ENCODE peak calls at places on chromosome 20, in five cellular contexts. One of them, this sample, is unnamed.
A peak's percentile ranks its signal among the peaks of the same experiment; 100 is the strongest.

GRCh38 chr20:24747015-24747712 is 201.9 kb upstream of the CST7 start:
- DNase-seq in left ventricle myocardium inferior: no peak
- DNase-seq in DMS79 treated with DMSO at 0.1 percent for 48 hours: peak; percentile 41
- DNase-seq in stimulated activated CD8-positive, alpha-beta memory T cell treated with anti-CD3 and anti-CD28 coated beads, Interleukin-4, amount 100 ng/mL, for 4 hours: no peak
- DNase-seq in germinal center: no peak
- DNase-seq in this sample: no peak

GRCh38 chr20:57977141-57977540 is 251.3 kb downstream of the ANKRD60 start:
- DNase-seq in left ventricle myocardium inferior: peak; percentile 27
- DNase-seq in DMS79 treated with DMSO at 0.1 percent for 48 hours: no peak
- DNase-seq in stimulated activated CD8-positive, alpha-beta memory T cell treated with anti-CD3 and anti-CD28 coated beads, Interleukin-4, amount 100 ng/mL, for 4 hours: no peak
- DNase-seq in germinal center: no peak
- DNase-seq in this sample: no peak

GRCh38 chr20:32941155-32941885 is 62.9 kb downstream of the SUN5 start:
- DNase-seq in left ventricle myocardium inferior: no peak
- DNase-seq in DMS79 treated with DMSO at 0.1 percent for 48 hours: no peak
- DNase-seq in stimulated activated CD8-positive, alpha-beta memory T cell treated with anti-CD3 and anti-CD28 coated beads, Interleukin-4, amount 100 ng/mL, for 4 hours: no peak
- DNase-seq in germinal center: no peak
- DNase-seq in this sample: no peak

GRCh38 chr20:48908661-48909316 is 12.7 kb upstream of the ARFGEF2 start:
- DNase-seq in left ventricle myocardium inferior: no peak
- DNase-seq in DMS79 treated with DMSO at 0.1 percent for 48 hours: no peak
- DNase-seq in stimulated activated CD8-positive, alpha-beta memory T cell treated with anti-CD3 and anti-CD28 coated beads, Interleukin-4, amount 100 ng/mL, for 4 hours: no peak
- DNase-seq in germinal center: no peak
- DNase-seq in this sample: no peak

GRCh38 chr20:61328906-61329558 is 77.0 kb downstream of the CDH4 start:
- DNase-seq in left ventricle myocardium inferior: no peak
- DNase-seq in DMS79 treated with DMSO at 0.1 percent for 48 hours: no peak
- DNase-seq in stimulated activated CD8-positive, alpha-beta memory T cell treated with anti-CD3 and anti-CD28 coated beads, Interleukin-4, amount 100 ng/mL, for 4 hours: no peak
- DNase-seq in germinal center: peak; percentile 59
- DNase-seq in this sample: no peak

GRCh38 chr20:1524004-1524403 is 32.8 kb upstream of the SIRPB2 start:
- DNase-seq in left ventricle myocardium inferior: no peak
- DNase-seq in DMS79 treated with DMSO at 0.1 percent for 48 hours: no peak
- DNase-seq in stimulated activated CD8-positive, alpha-beta memory T cell treated with anti-CD3 and anti-CD28 coated beads, Interleukin-4, amount 100 ng/mL, for 4 hours: no peak
- DNase-seq in germinal center: peak; percentile 42
- DNase-seq in this sample: no peak

GRCh38 chr20:3716195-3716834 is 3.9 kb upstream of the SIGLEC1 start:
- DNase-seq in left ventricle myocardium inferior: no peak
- DNase-seq in DMS79 treated with DMSO at 0.1 percent for 48 hours: no peak
- DNase-seq in stimulated activated CD8-positive, alpha-beta memory T cell treated with anti-CD3 and anti-CD28 coated beads, Interleukin-4, amount 100 ng/mL, for 4 hours: no peak
- DNase-seq in germinal center: peak; percentile 39
- DNase-seq in this sample: no peak

GRCh38 chr20:24682496-24683090 is 213.2 kb downstream of the SYNDIG1 start:
- DNase-seq in left ventricle myocardium inferior: no peak
- DNase-seq in DMS79 treated with DMSO at 0.1 percent for 48 hours: no peak
- DNase-seq in stimulated activated CD8-positive, alpha-beta memory T cell treated with anti-CD3 and anti-CD28 coated beads, Interleukin-4, amount 100 ng/mL, for 4 hours: no peak
- DNase-seq in germinal center: no peak
- DNase-seq in this sample: no peak

GRCh38 chr20:51345601-51346101 is 196.9 kb downstream of the NFATC2 start:
- DNase-seq in left ventricle myocardium inferior: no peak
- DNase-seq in DMS79 treated with DMSO at 0.1 percent for 48 hours: no peak
- DNase-seq in stimulated activated CD8-positive, alpha-beta memory T cell treated with anti-CD3 and anti-CD28 coated beads, Interleukin-4, amount 100 ng/mL, for 4 hours: no peak
- DNase-seq in germinal center: no peak
- DNase-seq in this sample: peak; percentile 99

GRCh38 chr20:2168946-2169345 is 67.3 kb downstream of the STK35 start:
- DNase-seq in left ventricle myocardium inferior: no peak
- DNase-seq in DMS79 treated with DMSO at 0.1 percent for 48 hours: no peak
- DNase-seq in stimulated activated CD8-positive, alpha-beta memory T cell treated with anti-CD3 and anti-CD28 coated beads, Interleukin-4, amount 100 ng/mL, for 4 hours: no peak
- DNase-seq in germinal center: no peak
- DNase-seq in this sample: no peak

GRCh38 chr20:20450461-20451027 is 82.6 kb downstream of the INSM1 start:
- DNase-seq in left ventricle myocardium inferior: peak; percentile 63
- DNase-seq in DMS79 treated with DMSO at 0.1 percent for 48 hours: no peak
- DNase-seq in stimulated activated CD8-positive, alpha-beta memory T cell treated with anti-CD3 and anti-CD28 coated beads, Interleukin-4, amount 100 ng/mL, for 4 hours: no peak
- DNase-seq in germinal center: no peak
- DNase-seq in this sample: no peak

GRCh38 chr20:57332105-57333089 is 2.8 kb downstream of the SPO11 start:
- DNase-seq in left ventricle myocardium inferior: no peak
- DNase-seq in DMS79 treated with DMSO at 0.1 percent for 48 hours: peak; percentile 42
- DNase-seq in stimulated activated CD8-positive, alpha-beta memory T cell treated with anti-CD3 and anti-CD28 coated beads, Interleukin-4, amount 100 ng/mL, for 4 hours: no peak
- DNase-seq in germinal center: no peak
- DNase-seq in this sample: no peak

GRCh38 chr20:13535627-13536026 is 103.1 kb downstream of the TASP1 start:
- DNase-seq in left ventricle myocardium inferior: no peak
- DNase-seq in DMS79 treated with DMSO at 0.1 percent for 48 hours: no peak
- DNase-seq in stimulated activated CD8-positive, alpha-beta memory T cell treated with anti-CD3 and anti-CD28 coated beads, Interleukin-4, amount 100 ng/mL, for 4 hours: no peak
- DNase-seq in germinal center: no peak
- DNase-seq in this sample: no peak

GRCh38 chr20:64080013-64080812 is at the start of gene OPRL1:
- DNase-seq in left ventricle myocardium inferior: no peak
- DNase-seq in DMS79 treated with DMSO at 0.1 percent for 48 hours: no peak
- DNase-seq in stimulated activated CD8-positive, alpha-beta memory T cell treated with anti-CD3 and anti-CD28 coated beads, Interleukin-4, amount 100 ng/mL, for 4 hours: no peak
- DNase-seq in germinal center: no peak
- DNase-seq in this sample: no peak

GRCh38 chr20:47493175-47493953 is 8.3 kb upstream of the NCOA3 start:
- DNase-seq in left ventricle myocardium inferior: peak; percentile 92
- DNase-seq in DMS79 treated with DMSO at 0.1 percent for 48 hours: peak; percentile 28
- DNase-seq in stimulated activated CD8-positive, alpha-beta memory T cell treated with anti-CD3 and anti-CD28 coated beads, Interleukin-4, amount 100 ng/mL, for 4 hours: peak; percentile 17
- DNase-seq in germinal center: no peak
- DNase-seq in this sample: peak; percentile 96

GRCh38 chr20:8557711-8558110 is 425.6 kb downstream of the PLCB1 start:
- DNase-seq in left ventricle myocardium inferior: no peak
- DNase-seq in DMS79 treated with DMSO at 0.1 percent for 48 hours: no peak
- DNase-seq in stimulated activated CD8-positive, alpha-beta memory T cell treated with anti-CD3 and anti-CD28 coated beads, Interleukin-4, amount 100 ng/mL, for 4 hours: no peak
- DNase-seq in germinal center: no peak
- DNase-seq in this sample: no peak

GRCh38 chr20:53578492-53579222 is 15.0 kb downstream of the ZNF217 start:
- DNase-seq in left ventricle myocardium inferior: no peak
- DNase-seq in DMS79 treated with DMSO at 0.1 percent for 48 hours: peak; percentile 64
- DNase-seq in stimulated activated CD8-positive, alpha-beta memory T cell treated with anti-CD3 and anti-CD28 coated beads, Interleukin-4, amount 100 ng/mL, for 4 hours: no peak
- DNase-seq in germinal center: peak; percentile 81
- DNase-seq in this sample: peak; percentile 100

GRCh38 chr20:41005361-41005729 is 23.3 kb upstream of the TOP1 start:
- DNase-seq in left ventricle myocardium inferior: peak; percentile 86
- DNase-seq in DMS79 treated with DMSO at 0.1 percent for 48 hours: peak; percentile 29
- DNase-seq in stimulated activated CD8-positive, alpha-beta memory T cell treated with anti-CD3 and anti-CD28 coated beads, Interleukin-4, amount 100 ng/mL, for 4 hours: no peak
- DNase-seq in germinal center: no peak
- DNase-seq in this sample: peak; percentile 90

GRCh38 chr20:13262701-13263335 is 41.7 kb downstream of the ISM1 start:
- DNase-seq in left ventricle myocardium inferior: no peak
- DNase-seq in DMS79 treated with DMSO at 0.1 percent for 48 hours: no peak
- DNase-seq in stimulated activated CD8-positive, alpha-beta memory T cell treated with anti-CD3 and anti-CD28 coated beads, Interleukin-4, amount 100 ng/mL, for 4 hours: no peak
- DNase-seq in germinal center: no peak
- DNase-seq in this sample: no peak

GRCh38 chr20:34907616-34908469 is 31.4 kb downstream of the ACSS2 start:
- DNase-seq in left ventricle myocardium inferior: peak; percentile 53
- DNase-seq in DMS79 treated with DMSO at 0.1 percent for 48 hours: peak; percentile 35
- DNase-seq in stimulated activated CD8-positive, alpha-beta memory T cell treated with anti-CD3 and anti-CD28 coated beads, Interleukin-4, amount 100 ng/mL, for 4 hours: no peak
- DNase-seq in germinal center: no peak
- DNase-seq in this sample: peak; percentile 91

GRCh38 chr20:47350181-47350550 is 6.3 kb downstream of the ZMYND8 start:
- DNase-seq in left ventricle myocardium inferior: no peak
- DNase-seq in DMS79 treated with DMSO at 0.1 percent for 48 hours: no peak
- DNase-seq in stimulated activated CD8-positive, alpha-beta memory T cell treated with anti-CD3 and anti-CD28 coated beads, Interleukin-4, amount 100 ng/mL, for 4 hours: no peak
- DNase-seq in germinal center: no peak
- DNase-seq in this sample: no peak

GRCh38 chr20:63101781-63102719 is 95.3 kb upstream of the BHLHE23 start:
- DNase-seq in left ventricle myocardium inferior: peak; percentile 19
- DNase-seq in DMS79 treated with DMSO at 0.1 percent for 48 hours: peak; percentile 61
- DNase-seq in stimulated activated CD8-positive, alpha-beta memory T cell treated with anti-CD3 and anti-CD28 coated beads, Interleukin-4, amount 100 ng/mL, for 4 hours: peak; percentile 46
- DNase-seq in germinal center: peak; percentile 33
- DNase-seq in this sample: peak; percentile 58

GRCh38 chr20:37524221-37524700 is 3.2 kb downstream of the NNAT start:
- DNase-seq in left ventricle myocardium inferior: no peak
- DNase-seq in DMS79 treated with DMSO at 0.1 percent for 48 hours: peak; percentile 29
- DNase-seq in stimulated activated CD8-positive, alpha-beta memory T cell treated with anti-CD3 and anti-CD28 coated beads, Interleukin-4, amount 100 ng/mL, for 4 hours: no peak
- DNase-seq in germinal center: no peak
- DNase-seq in this sample: no peak

GRCh38 chr20:49583669-49584417 is 15.9 kb upstream of the PTGIS start:
- DNase-seq in left ventricle myocardium inferior: peak; percentile 85
- DNase-seq in DMS79 treated with DMSO at 0.1 percent for 48 hours: no peak
- DNase-seq in stimulated activated CD8-positive, alpha-beta memory T cell treated with anti-CD3 and anti-CD28 coated beads, Interleukin-4, amount 100 ng/mL, for 4 hours: no peak
- DNase-seq in germinal center: no peak
- DNase-seq in this sample: peak; percentile 96

GRCh38 chr20:21229163-21229562 is 74.0 kb upstream of the XRN2 start:
- DNase-seq in left ventricle myocardium inferior: no peak
- DNase-seq in DMS79 treated with DMSO at 0.1 percent for 48 hours: no peak
- DNase-seq in stimulated activated CD8-positive, alpha-beta memory T cell treated with anti-CD3 and anti-CD28 coated beads, Interleukin-4, amount 100 ng/mL, for 4 hours: no peak
- DNase-seq in germinal center: no peak
- DNase-seq in this sample: no peak

GRCh38 chr20:24095303-24095702 is 106.7 kb upstream of the GGTLC1 start:
- DNase-seq in left ventricle myocardium inferior: no peak
- DNase-seq in DMS79 treated with DMSO at 0.1 percent for 48 hours: no peak
- DNase-seq in stimulated activated CD8-positive, alpha-beta memory T cell treated with anti-CD3 and anti-CD28 coated beads, Interleukin-4, amount 100 ng/mL, for 4 hours: no peak
- DNase-seq in germinal center: no peak
- DNase-seq in this sample: no peak

GRCh38 chr20:60144428-60144827 is 186.2 kb downstream of the CDH26 start:
- DNase-seq in left ventricle myocardium inferior: no peak
- DNase-seq in DMS79 treated with DMSO at 0.1 percent for 48 hours: no peak
- DNase-seq in stimulated activated CD8-positive, alpha-beta memory T cell treated with anti-CD3 and anti-CD28 coated beads, Interleukin-4, amount 100 ng/mL, for 4 hours: no peak
- DNase-seq in germinal center: no peak
- DNase-seq in this sample: no peak

GRCh38 chr20:22775256-22775655 is 190.9 kb upstream of the FOXA2 start:
- DNase-seq in left ventricle myocardium inferior: no peak
- DNase-seq in DMS79 treated with DMSO at 0.1 percent for 48 hours: no peak
- DNase-seq in stimulated activated CD8-positive, alpha-beta memory T cell treated with anti-CD3 and anti-CD28 coated beads, Interleukin-4, amount 100 ng/mL, for 4 hours: no peak
- DNase-seq in germinal center: no peak
- DNase-seq in this sample: no peak

GRCh38 chr20:32252189-32252588 is 25.3 kb upstream of the KIF3B start:
- DNase-seq in left ventricle myocardium inferior: no peak
- DNase-seq in DMS79 treated with DMSO at 0.1 percent for 48 hours: no peak
- DNase-seq in stimulated activated CD8-positive, alpha-beta memory T cell treated with anti-CD3 and anti-CD28 coated beads, Interleukin-4, amount 100 ng/mL, for 4 hours: peak; percentile 65
- DNase-seq in germinal center: no peak
- DNase-seq in this sample: no peak

GRCh38 chr20:6698723-6699122 is 68.8 kb upstream of the BMP2 start:
- DNase-seq in left ventricle myocardium inferior: no peak
- DNase-seq in DMS79 treated with DMSO at 0.1 percent for 48 hours: no peak
- DNase-seq in stimulated activated CD8-positive, alpha-beta memory T cell treated with anti-CD3 and anti-CD28 coated beads, Interleukin-4, amount 100 ng/mL, for 4 hours: no peak
- DNase-seq in germinal center: no peak
- DNase-seq in this sample: no peak

GRCh38 chr20:60060006-60060557 is 101.9 kb downstream of the CDH26 start:
- DNase-seq in left ventricle myocardium inferior: no peak
- DNase-seq in DMS79 treated with DMSO at 0.1 percent for 48 hours: no peak
- DNase-seq in stimulated activated CD8-positive, alpha-beta memory T cell treated with anti-CD3 and anti-CD28 coated beads, Interleukin-4, amount 100 ng/mL, for 4 hours: no peak
- DNase-seq in germinal center: no peak
- DNase-seq in this sample: no peak

GRCh38 chr20:63273635-63274380 is 1.2 kb downstream of the ARFGAP1 start:
- DNase-seq in left ventricle myocardium inferior: no peak
- DNase-seq in DMS79 treated with DMSO at 0.1 percent for 48 hours: no peak
- DNase-seq in stimulated activated CD8-positive, alpha-beta memory T cell treated with anti-CD3 and anti-CD28 coated beads, Interleukin-4, amount 100 ng/mL, for 4 hours: no peak
- DNase-seq in germinal center: no peak
- DNase-seq in this sample: peak; percentile 74

GRCh38 chr20:43375586-43375985 is 82.1 kb upstream of the SRSF6 start:
- DNase-seq in left ventricle myocardium inferior: no peak
- DNase-seq in DMS79 treated with DMSO at 0.1 percent for 48 hours: no peak
- DNase-seq in stimulated activated CD8-positive, alpha-beta memory T cell treated with anti-CD3 and anti-CD28 coated beads, Interleukin-4, amount 100 ng/mL, for 4 hours: no peak
- DNase-seq in germinal center: no peak
- DNase-seq in this sample: no peak

GRCh38 chr20:36624068-36624813 is 18.7 kb downstream of the RAB5IF start:
- DNase-seq in left ventricle myocardium inferior: no peak
- DNase-seq in DMS79 treated with DMSO at 0.1 percent for 48 hours: no peak
- DNase-seq in stimulated activated CD8-positive, alpha-beta memory T cell treated with anti-CD3 and anti-CD28 coated beads, Interleukin-4, amount 100 ng/mL, for 4 hours: no peak
- DNase-seq in germinal center: no peak
- DNase-seq in this sample: no peak

GRCh38 chr20:32278199-32278643 is 770 bp downstream of the KIF3B start:
- DNase-seq in left ventricle myocardium inferior: no peak
- DNase-seq in DMS79 treated with DMSO at 0.1 percent for 48 hours: no peak
- DNase-seq in stimulated activated CD8-positive, alpha-beta memory T cell treated with anti-CD3 and anti-CD28 coated beads, Interleukin-4, amount 100 ng/mL, for 4 hours: no peak
- DNase-seq in germinal center: peak; percentile 82
- DNase-seq in this sample: no peak

GRCh38 chr20:6898928-6899327 is 131.4 kb downstream of the BMP2 start:
- DNase-seq in left ventricle myocardium inferior: no peak
- DNase-seq in DMS79 treated with DMSO at 0.1 percent for 48 hours: no peak
- DNase-seq in stimulated activated CD8-positive, alpha-beta memory T cell treated with anti-CD3 and anti-CD28 coated beads, Interleukin-4, amount 100 ng/mL, for 4 hours: no peak
- DNase-seq in germinal center: no peak
- DNase-seq in this sample: no peak

This sample was measured in HS-5.